ENCODE peak calls at places on chromosomes 2 and 18, in eight cellular contexts. One of them, this sample, is unnamed.

GRCh38 chr2:241041557-241042158 is 43.2 kb downstream of the SNED1 start:
- DNase-seq in AG04450: no peak
- DNase-seq in psoas muscle: no peak
- DNase-seq in astrocyte: no peak
- DNase-seq in transverse colon: no peak
- DNase-seq in H9: no peak
- DNase-seq in Peyer's patch: peak; percentile 45
- DNase-seq in SJSA1: no peak
- DNase-seq in this sample: no peak

GRCh38 chr2:141942006-141942789 is 188.6 kb downstream of the LRP1B start:
- DNase-seq in transverse colon: no peak
- DNase-seq in H9: no peak
- DNase-seq in AG04450: no peak
- DNase-seq in psoas muscle: no peak
- DNase-seq in Peyer's patch: no peak
- DNase-seq in astrocyte: no peak
- DNase-seq in SJSA1: no peak
- DNase-seq in this sample: no peak

GRCh38 chr2:232367016-232367415 is 11.5 kb upstream of the ALPP start:
- DNase-seq in H9: no peak
- DNase-seq in psoas muscle: no peak
- DNase-seq in SJSA1: no peak
- DNase-seq in AG04450: no peak
- DNase-seq in transverse colon: no peak
- DNase-seq in astrocyte: no peak
- DNase-seq in Peyer's patch: peak; percentile 30
- DNase-seq in this sample: no peak

GRCh38 chr2:60629801-60630385 is 76.4 kb upstream of the BCL11A start:
- DNase-seq in transverse colon: no peak
- DNase-seq in astrocyte: no peak
- DNase-seq in AG04450: no peak
- DNase-seq in Peyer's patch: no peak
- DNase-seq in H9: no peak
- DNase-seq in psoas muscle: no peak
- DNase-seq in SJSA1: no peak
- DNase-seq in this sample: no peak

GRCh38 chr2:30022444-30023071 is 101.2 kb upstream of the ALK start:
- DNase-seq in H9: no peak
- DNase-seq in Peyer's patch: no peak
- DNase-seq in SJSA1: no peak
- DNase-seq in astrocyte: no peak
- DNase-seq in psoas muscle: no peak
- DNase-seq in AG04450: no peak
- DNase-seq in transverse colon: no peak
- DNase-seq in this sample: no peak

GRCh38 chr18:3051718-3052410 is 38.9 kb upstream of the LPIN2 start:
- DNase-seq in transverse colon: peak; percentile 67
- DNase-seq in psoas muscle: no peak
- DNase-seq in SJSA1: no peak
- DNase-seq in astrocyte: no peak
- DNase-seq in H9: no peak
- DNase-seq in AG04450: no peak
- DNase-seq in Peyer's patch: peak; percentile 78
- DNase-seq in this sample: peak; percentile 39

GRCh38 chr2:111946294-111947114 is 48.1 kb downstream of the MERTK start:
- DNase-seq in Peyer's patch: peak; percentile 73
- DNase-seq in AG04450: peak; percentile 87
- DNase-seq in H9: no peak
- DNase-seq in transverse colon: peak; percentile 58
- DNase-seq in SJSA1: no peak
- DNase-seq in psoas muscle: no peak
- DNase-seq in astrocyte: peak; percentile 93
- DNase-seq in this sample: no peak

GRCh38 chr2:38598200-38598990 is 4.3 kb downstream of the HNRNPLL start:
- DNase-seq in psoas muscle: no peak
- DNase-seq in SJSA1: no peak
- DNase-seq in H9: no peak
- DNase-seq in astrocyte: no peak
- DNase-seq in transverse colon: no peak
- DNase-seq in AG04450: no peak
- DNase-seq in Peyer's patch: no peak
- DNase-seq in this sample: no peak

GRCh38 chr2:181106789-181107418 is 126.5 kb downstream of the UBE2E3 start:
- DNase-seq in psoas muscle: no peak
- DNase-seq in Peyer's patch: no peak
- DNase-seq in SJSA1: peak; percentile 50
- DNase-seq in astrocyte: peak; percentile 91
- DNase-seq in AG04450: peak; percentile 68
- DNase-seq in transverse colon: no peak
- DNase-seq in H9: no peak
- DNase-seq in this sample: no peak

GRCh38 chr2:46431481-46432235 is 47.7 kb upstream of the TMEM247 start:
- DNase-seq in transverse colon: no peak
- DNase-seq in psoas muscle: no peak
- DNase-seq in Peyer's patch: no peak
- DNase-seq in H9: no peak
- DNase-seq in astrocyte: peak; percentile 44
- DNase-seq in AG04450: no peak
- DNase-seq in SJSA1: no peak
- DNase-seq in this sample: no peak

DNA sequence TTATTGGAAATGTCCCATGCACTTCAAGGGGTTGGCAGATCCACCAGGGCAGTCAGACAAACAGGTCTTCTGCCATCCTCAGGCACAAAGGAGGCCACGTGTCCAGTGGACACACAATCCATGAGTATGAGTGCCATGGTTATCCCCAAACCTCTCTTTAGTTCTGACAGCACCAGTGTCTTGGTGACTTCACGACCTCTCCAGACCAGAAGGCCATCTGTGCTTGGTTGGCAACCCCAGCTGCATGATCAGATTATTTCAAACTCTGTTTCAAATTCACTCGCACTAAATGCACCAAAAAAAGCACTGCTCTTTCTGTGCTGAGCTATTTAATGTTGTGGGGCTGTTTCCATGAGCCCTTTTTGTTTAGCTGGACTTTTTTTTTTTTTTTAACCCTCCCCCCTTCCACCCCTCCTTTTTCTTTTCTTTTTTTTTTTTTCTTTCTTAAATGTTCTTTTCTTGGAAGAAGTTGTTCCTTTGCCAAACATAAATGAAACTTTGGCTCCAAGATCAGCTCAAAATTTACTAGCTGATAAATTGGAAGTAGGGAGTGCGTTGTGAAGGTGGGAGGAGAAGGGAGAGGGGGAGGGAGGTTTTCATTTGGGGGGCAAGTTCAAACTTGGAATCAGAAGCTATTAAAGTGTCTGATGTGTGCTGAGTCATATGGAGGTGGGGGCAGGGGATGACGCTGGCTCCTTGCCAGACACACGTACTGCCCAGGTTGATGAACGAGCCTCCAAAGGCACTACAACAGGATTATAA is 542.9 kb upstream of the TNP1 start:
- DNase-seq in transverse colon: peak; percentile 15
- DNase-seq in psoas muscle: peak; percentile 55
- DNase-seq in astrocyte: no peak
- DNase-seq in AG04450: no peak
- DNase-seq in H9: no peak
- DNase-seq in Peyer's patch: no peak
- DNase-seq in SJSA1: no peak
- DNase-seq in this sample: no peak
- H3K27ac ChIP-seq in transverse colon: peak overlapping the region; percentile 77
- H3K27ac ChIP-seq in psoas muscle: no peak overlapping the region
- H3K27ac ChIP-seq in astrocyte: no peak overlapping the region
- H3K27ac ChIP-seq in AG04450: no peak overlapping the region
- H3K27ac ChIP-seq in H9: no peak overlapping the region
- H3K27ac ChIP-seq in Peyer's patch: no peak overlapping the region
- H3K27ac ChIP-seq in SJSA1: no peak overlapping the region
- H3K27ac ChIP-seq in this sample: no peak overlapping the region

DNA sequence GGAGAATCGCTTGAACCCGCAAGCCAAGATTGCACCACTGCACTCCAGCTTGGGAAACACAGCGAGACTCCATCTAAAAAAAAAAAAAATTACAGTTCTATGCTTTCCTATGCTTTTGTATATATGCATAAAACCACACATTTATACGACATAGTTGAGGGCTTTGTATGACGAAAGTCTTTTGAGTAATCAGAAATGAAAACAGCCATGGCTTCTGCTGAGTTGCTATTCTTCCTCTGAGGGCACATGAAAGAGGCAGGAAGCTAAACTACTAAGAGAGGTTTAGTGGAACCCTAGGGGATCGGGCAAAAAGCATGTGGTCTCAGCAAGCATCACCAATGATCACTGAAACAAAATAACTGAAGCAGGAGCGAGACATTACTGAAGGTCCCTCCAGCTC is 99.5 kb downstream of the ZAP70 start:
- DNase-seq in AG04450: no peak
- DNase-seq in Peyer's patch: no peak
- DNase-seq in psoas muscle: no peak
- DNase-seq in transverse colon: no peak
- DNase-seq in astrocyte: no peak
- DNase-seq in SJSA1: no peak
- DNase-seq in H9: no peak
- DNase-seq in this sample: no peak
- H3K27ac ChIP-seq in AG04450: no peak overlapping the region
- H3K27ac ChIP-seq in Peyer's patch: no peak overlapping the region
- H3K27ac ChIP-seq in psoas muscle: no peak overlapping the region
- H3K27ac ChIP-seq in transverse colon: no peak overlapping the region
- H3K27ac ChIP-seq in astrocyte: no peak overlapping the region
- H3K27ac ChIP-seq in SJSA1: no peak overlapping the region
- H3K27ac ChIP-seq in H9: no peak overlapping the region
- H3K27ac ChIP-seq in this sample: no peak overlapping the region

DNA sequence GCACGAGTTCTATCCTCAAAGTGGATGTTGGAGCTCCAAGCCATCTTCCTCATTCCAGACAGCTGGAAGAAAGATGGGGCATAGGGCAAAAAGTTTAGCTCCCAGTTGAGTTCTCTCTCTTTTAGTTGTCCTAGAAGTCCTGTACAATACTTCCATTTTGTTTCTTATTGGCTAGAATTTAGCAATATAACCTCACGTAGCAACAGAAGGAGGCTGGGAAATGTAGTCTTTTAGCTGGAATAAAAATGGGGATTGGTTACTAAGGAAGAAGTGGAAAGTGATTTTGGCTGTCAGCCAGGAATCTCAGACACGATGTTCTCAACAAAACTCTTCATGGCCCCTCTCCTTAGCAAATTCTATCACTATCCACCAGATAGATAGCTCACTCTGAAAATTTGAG is 79.9 kb downstream of the PLCL1 start:
- DNase-seq in H9: no peak
- DNase-seq in AG04450: no peak
- DNase-seq in astrocyte: no peak
- DNase-seq in transverse colon: no peak
- DNase-seq in psoas muscle: no peak
- DNase-seq in SJSA1: no peak
- DNase-seq in Peyer's patch: no peak
- DNase-seq in this sample: no peak
- H3K27ac ChIP-seq in H9: no peak overlapping the region
- H3K27ac ChIP-seq in AG04450: no peak overlapping the region
- H3K27ac ChIP-seq in astrocyte: no peak overlapping the region
- H3K27ac ChIP-seq in transverse colon: no peak overlapping the region
- H3K27ac ChIP-seq in psoas muscle: no peak overlapping the region
- H3K27ac ChIP-seq in SJSA1: no peak overlapping the region
- H3K27ac ChIP-seq in Peyer's patch: no peak overlapping the region
- H3K27ac ChIP-seq in this sample: no peak overlapping the region

DNA sequence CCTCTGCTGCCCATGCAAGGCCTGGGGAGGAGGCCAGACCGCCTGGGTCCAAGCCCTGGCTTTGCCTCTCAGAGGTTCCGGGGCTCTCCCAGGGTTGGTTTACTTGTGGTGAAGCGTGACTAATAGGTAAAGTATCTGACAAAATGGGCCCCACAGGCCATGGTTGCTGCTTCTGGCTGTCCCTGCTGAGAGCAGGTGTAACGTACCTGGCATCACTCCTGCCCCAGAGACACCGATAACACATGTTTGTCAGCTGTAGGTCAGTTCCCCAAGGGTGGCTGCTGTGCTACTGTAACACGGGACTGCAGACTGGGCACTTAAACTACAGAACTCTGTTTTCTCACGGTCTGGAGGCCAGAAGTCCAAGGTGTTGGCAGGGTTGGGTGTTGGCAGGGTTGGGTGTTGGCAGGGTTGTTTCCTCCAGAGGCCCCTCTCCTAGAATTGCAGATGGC is 34.1 kb downstream of the ODC1 start:
- DNase-seq in astrocyte: peak; percentile 54
- DNase-seq in SJSA1: peak; percentile 72
- DNase-seq in Peyer's patch: peak; percentile 80
- DNase-seq in psoas muscle: no peak
- DNase-seq in transverse colon: peak; percentile 75
- DNase-seq in AG04450: no peak
- DNase-seq in H9: no peak
- DNase-seq in this sample: no peak
- H3K27ac ChIP-seq in astrocyte: no peak overlapping the region
- H3K27ac ChIP-seq in SJSA1: no peak overlapping the region
- H3K27ac ChIP-seq in Peyer's patch: peak overlapping the region; percentile 25
- H3K27ac ChIP-seq in psoas muscle: no peak overlapping the region
- H3K27ac ChIP-seq in transverse colon: peak overlapping the region; percentile 66
- H3K27ac ChIP-seq in AG04450: no peak overlapping the region
- H3K27ac ChIP-seq in H9: no peak overlapping the region
- H3K27ac ChIP-seq in this sample: no peak overlapping the region

DNA sequence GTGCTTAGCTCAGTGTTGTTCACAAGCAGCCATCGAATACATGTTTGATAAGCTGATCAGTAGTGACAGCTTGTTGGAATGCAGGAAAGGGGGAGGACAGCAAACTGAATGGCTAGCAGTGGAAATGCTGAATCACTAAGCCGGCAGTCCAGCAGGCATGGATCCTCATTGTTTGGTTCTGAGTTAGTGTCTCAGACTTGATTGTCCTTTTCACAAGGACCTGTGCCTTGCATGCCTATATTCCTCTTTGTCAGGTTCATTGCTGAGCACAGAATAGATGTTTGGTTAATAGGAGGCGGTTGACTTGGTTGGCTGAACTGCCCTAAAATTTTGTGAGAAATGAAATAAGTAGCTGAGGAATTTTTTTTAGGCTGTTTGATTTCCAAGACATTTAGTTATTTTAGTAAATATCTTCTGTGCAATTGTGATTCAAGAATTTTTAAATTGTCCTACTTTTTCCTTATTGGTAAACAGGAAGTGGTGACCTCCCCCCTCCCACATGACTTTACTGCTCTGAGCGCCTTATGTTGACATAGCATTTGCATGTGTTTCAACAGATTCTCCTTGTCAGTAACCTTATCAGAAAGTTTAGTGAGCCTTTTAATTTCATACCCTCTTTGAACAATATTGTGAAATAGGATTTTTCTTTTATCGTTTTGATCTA is 21.4 kb upstream of the STON1 start:
- DNase-seq in SJSA1: peak; percentile 57
- DNase-seq in psoas muscle: no peak
- DNase-seq in astrocyte: peak; percentile 84
- DNase-seq in AG04450: no peak
- DNase-seq in Peyer's patch: peak; percentile 59
- DNase-seq in transverse colon: peak; percentile 25
- DNase-seq in H9: peak; percentile 52
- DNase-seq in this sample: no peak
- H3K27ac ChIP-seq in SJSA1: peak overlapping the region; percentile 88
- H3K27ac ChIP-seq in psoas muscle: peak overlapping the region; percentile 14
- H3K27ac ChIP-seq in astrocyte: peak overlapping the region; percentile 72
- H3K27ac ChIP-seq in AG04450: peak overlapping the region; percentile 57
- H3K27ac ChIP-seq in Peyer's patch: peak overlapping the region; percentile 34
- H3K27ac ChIP-seq in transverse colon: peak overlapping the region; percentile 43
- H3K27ac ChIP-seq in H9: peak overlapping the region; percentile 100
- H3K27ac ChIP-seq in this sample: peak overlapping the region; percentile 71